ENCODE peak calls at places on chromosomes 16 and 17, in four cellular contexts. Z, M, Q and G are unnamed samples.

GRCh38 chr16:85968041-85968920 is 69.3 kb downstream of the IRF8 start:
- DNase-seq in M (no peak), Z (no peak), Q (no peak), G (no peak)

GRCh38 chr16:29821663-29822115 is 1.4 kb downstream of the MVP start:
- DNase-seq in Z (no peak), M (no peak), Q (peak), G (no peak)

GRCh38 chr17:17569691-17570090 is 21.8 kb downstream of the PEMT start:
- DNase-seq in Z (no peak), Q (no peak), M (no peak), G (no peak)

GRCh38 chr16:50335198-50335958 is 33.4 kb downstream of the BRD7 start:
- DNase-seq in M (peak), Q (no peak), Z (no peak), G (no peak)

GRCh38 chr16:67158637-67159600 is 790 bp downstream of the TRADD start:
- DNase-seq in Z (peak), M (peak), Q (peak), G (no peak)

GRCh38 chr17:21418446-21419298 is 42.5 kb downstream of the KCNJ12 start:
- DNase-seq in Z (no peak), M (no peak), Q (no peak), G (no peak)

GRCh38 chr16:65601781-65602180 is 479.9 kb upstream of the CDH11 start:
- DNase-seq in M (no peak), Z (no peak), Q (no peak), G (no peak)

GRCh38 chr16:12951392-12951791 is 50.0 kb downstream of the SHISA9 start:
- DNase-seq in M (no peak), Z (no peak), Q (no peak), G (no peak)

GRCh38 chr16:69918241-69918640 is 32.9 kb upstream of the CLEC18A start:
- DNase-seq in Z (no peak), M (no peak), Q (no peak), G (no peak)

GRCh38 chr16:24920568-24920967 is 74.8 kb downstream of the SLC5A11 start:
- DNase-seq in M (no peak), Z (no peak), Q (no peak), G (no peak)

GRCh38 chr17:4448197-4448980 is 14.6 kb downstream of the SPNS3 start:
- DNase-seq in M (no peak), Q (no peak), Z (no peak), G (no peak)

GRCh38 chr17:42304187-42305030 is 16.1 kb downstream of the STAT5A start:
- DNase-seq in Q (no peak), Z (no peak), M (no peak), G (no peak)

GRCh38 chr17:18250259-18250658 is 8.3 kb downstream of the FLII start:
- DNase-seq in M (no peak), Q (peak), Z (no peak), G (no peak)

GRCh38 chr17:7932483-7932891 is 481 bp downstream of the CNTROB start:
- DNase-seq in Z (no peak), Q (peak), M (peak), G (no peak)

GRCh38 chr17:9484789-9485188 is 90.8 kb downstream of the STX8 start:
- DNase-seq in M (no peak), Z (no peak), Q (no peak), G (no peak)

GRCh38 chr17:20267459-20267842 is 199.9 kb downstream of the LGALS9B start:
- DNase-seq in M (peak), Q (no peak), Z (no peak), G (no peak)

GRCh38 chr17:18285296-18285695 is 24.8 kb downstream of the MIEF2 start:
- DNase-seq in Z (no peak), M (no peak), Q (no peak), G (no peak)

GRCh38 chr16:69861276-69862030 is 89.7 kb upstream of the CLEC18A start:
- DNase-seq in Q (peak), M (no peak), Z (no peak), G (no peak)

GRCh38 chr17:17508019-17508535 is 11.9 kb upstream of the RASD1 start:
- DNase-seq in M (no peak), Q (no peak), Z (no peak), G (no peak)